ENCODE peak calls at places on chromosomes 2 and 18, in four cellular contexts. One of them, this sample, is unnamed.

GRCh38 chr2:193076995-193077394 is 882.3 kb upstream of the TMEFF2 start:
- DNase-seq in fibroblast of mammary gland: no peak
- DNase-seq in brain microvascular endothelial cell: no peak
- DNase-seq in breast epithelium: no peak
- DNase-seq in this sample: no peak

GRCh38 chr18:72840109-72840508 is 27.7 kb downstream of the NETO1 start:
- DNase-seq in fibroblast of mammary gland: no peak
- DNase-seq in brain microvascular endothelial cell: no peak
- DNase-seq in breast epithelium: no peak
- DNase-seq in this sample: no peak

GRCh38 chr18:65091737-65092329 is 659.0 kb upstream of the CDH7 start:
- DNase-seq in fibroblast of mammary gland: peak; percentile 2
- DNase-seq in brain microvascular endothelial cell: peak; percentile 10
- DNase-seq in breast epithelium: no peak
- DNase-seq in this sample: no peak

GRCh38 chr2:234363011-234363487 is 133.8 kb downstream of the ARL4C start:
- DNase-seq in fibroblast of mammary gland: peak; percentile 25
- DNase-seq in brain microvascular endothelial cell: no peak
- DNase-seq in breast epithelium: no peak
- DNase-seq in this sample: no peak

GRCh38 chr2:159497857-159498256 is 118.5 kb downstream of the BAZ2B start:
- DNase-seq in fibroblast of mammary gland: no peak
- DNase-seq in brain microvascular endothelial cell: no peak
- DNase-seq in breast epithelium: no peak
- DNase-seq in this sample: no peak

GRCh38 chr2:219713110-219713509 is 85.7 kb downstream of the SLC4A3 start:
- DNase-seq in fibroblast of mammary gland: peak; percentile 72
- DNase-seq in brain microvascular endothelial cell: peak; percentile 50
- DNase-seq in breast epithelium: no peak
- DNase-seq in this sample: no peak

GRCh38 chr2:231372326-231372725 is 23.2 kb upstream of the B3GNT7 start:
- DNase-seq in fibroblast of mammary gland: no peak
- DNase-seq in brain microvascular endothelial cell: no peak
- DNase-seq in breast epithelium: no peak
- DNase-seq in this sample: no peak

GRCh38 chr2:37627715-37628114 is 43.7 kb downstream of the CDC42EP3 start:
- DNase-seq in fibroblast of mammary gland: peak; percentile 96
- DNase-seq in brain microvascular endothelial cell: no peak
- DNase-seq in breast epithelium: no peak
- DNase-seq in this sample: no peak

GRCh38 chr18:69992776-69993175 is 45.1 kb upstream of the CD226 start:
- DNase-seq in fibroblast of mammary gland: peak; percentile 86
- DNase-seq in brain microvascular endothelial cell: peak; percentile 74
- DNase-seq in breast epithelium: no peak
- DNase-seq in this sample: no peak

GRCh38 chr2:219901155-219901554 is 273.7 kb downstream of the SLC4A3 start:
- DNase-seq in fibroblast of mammary gland: no peak
- DNase-seq in brain microvascular endothelial cell: no peak
- DNase-seq in breast epithelium: no peak
- DNase-seq in this sample: no peak

GRCh38 chr2:98868548-98869271 is 67.3 kb downstream of the CRACDL start:
- DNase-seq in fibroblast of mammary gland: no peak
- DNase-seq in brain microvascular endothelial cell: no peak
- DNase-seq in breast epithelium: no peak
- DNase-seq in this sample: no peak

GRCh38 chr2:54957321-54957999 is 92.8 kb downstream of the RTN4 start:
- DNase-seq in fibroblast of mammary gland: no peak
- DNase-seq in brain microvascular endothelial cell: no peak
- DNase-seq in breast epithelium: no peak
- DNase-seq in this sample: no peak

GRCh38 chr18:446941-447560 is 53.5 kb downstream of the COLEC12 start:
- DNase-seq in fibroblast of mammary gland: peak; percentile 92
- DNase-seq in brain microvascular endothelial cell: peak; percentile 43
- DNase-seq in breast epithelium: no peak
- DNase-seq in this sample: no peak

GRCh38 chr18:73352546-73352945 is 484.8 kb upstream of the NETO1 start:
- DNase-seq in fibroblast of mammary gland: peak; percentile 56
- DNase-seq in brain microvascular endothelial cell: no peak
- DNase-seq in breast epithelium: no peak
- DNase-seq in this sample: no peak

GRCh38 chr2:26299488-26300092 is 46.4 kb upstream of the SELENOI start:
- DNase-seq in fibroblast of mammary gland: peak; percentile 63
- DNase-seq in brain microvascular endothelial cell: peak; percentile 55
- DNase-seq in breast epithelium: no peak
- DNase-seq in this sample: no peak

GRCh38 chr2:64865831-64866146 is 123.4 kb upstream of the SLC1A4 start:
- DNase-seq in fibroblast of mammary gland: no peak
- DNase-seq in brain microvascular endothelial cell: no peak
- DNase-seq in breast epithelium: no peak
- DNase-seq in this sample: no peak
- H3K4me3 ChIP-seq in fibroblast of mammary gland: peak overlapping the region; percentile 34
- H3K4me3 ChIP-seq in brain microvascular endothelial cell: no peak overlapping the region
- H3K4me3 ChIP-seq in breast epithelium: peak overlapping the region; percentile 62
- H3K4me3 ChIP-seq in this sample: peak overlapping the region; percentile 88

DNA sequence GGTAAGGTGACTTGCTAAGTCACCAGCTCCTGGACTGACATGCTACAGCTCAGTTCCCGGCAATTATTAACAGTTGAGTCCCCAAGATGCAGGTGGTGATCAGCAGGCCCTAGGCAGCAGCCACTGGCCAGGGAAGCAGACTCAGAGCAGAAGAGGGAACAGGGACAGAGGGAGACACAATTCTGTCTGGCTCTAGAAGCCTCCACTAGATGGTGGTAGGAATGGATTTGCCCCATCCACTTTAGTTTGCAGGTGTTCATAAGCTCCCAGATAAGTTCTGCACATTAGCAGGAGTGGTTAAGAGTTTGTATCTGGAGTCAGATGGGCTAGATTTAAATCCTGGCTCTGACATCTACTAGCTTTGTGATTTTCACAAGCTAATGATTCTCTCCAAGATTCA is 25.5 kb upstream of the SLC1A4 start:
- DNase-seq in fibroblast of mammary gland: no peak
- DNase-seq in brain microvascular endothelial cell: no peak
- DNase-seq in breast epithelium: no peak
- DNase-seq in this sample: no peak
- TF ChIP-seq CTCF in fibroblast of mammary gland: no peak
- TF ChIP-seq CTCF in brain microvascular endothelial cell: no peak
- TF ChIP-seq CTCF in breast epithelium: no peak
- TF ChIP-seq CTCF in this sample: no peak

GRCh38 chr2:237232166-237232565 is 146.5 kb downstream of the COPS8 start:
- DNase-seq in fibroblast of mammary gland: no peak
- DNase-seq in brain microvascular endothelial cell: no peak
- DNase-seq in breast epithelium: no peak
- DNase-seq in this sample: no peak
- H3K4me3 ChIP-seq in fibroblast of mammary gland: no peak overlapping the region
- H3K4me3 ChIP-seq in brain microvascular endothelial cell: no peak overlapping the region
- H3K4me3 ChIP-seq in breast epithelium: no peak overlapping the region
- H3K4me3 ChIP-seq in this sample: no peak overlapping the region

GRCh38 chr2:85769236-85769986 is 15.6 kb downstream of the ATOH8 start:
- DNase-seq in fibroblast of mammary gland: no peak
- DNase-seq in brain microvascular endothelial cell: no peak
- DNase-seq in breast epithelium: no peak
- DNase-seq in this sample: no peak
- TF ChIP-seq CTCF in fibroblast of mammary gland: peak; percentile 33
- TF ChIP-seq CTCF in brain microvascular endothelial cell: peak; percentile 63
- TF ChIP-seq CTCF in breast epithelium: no peak
- TF ChIP-seq CTCF in this sample: no peak

DNA sequence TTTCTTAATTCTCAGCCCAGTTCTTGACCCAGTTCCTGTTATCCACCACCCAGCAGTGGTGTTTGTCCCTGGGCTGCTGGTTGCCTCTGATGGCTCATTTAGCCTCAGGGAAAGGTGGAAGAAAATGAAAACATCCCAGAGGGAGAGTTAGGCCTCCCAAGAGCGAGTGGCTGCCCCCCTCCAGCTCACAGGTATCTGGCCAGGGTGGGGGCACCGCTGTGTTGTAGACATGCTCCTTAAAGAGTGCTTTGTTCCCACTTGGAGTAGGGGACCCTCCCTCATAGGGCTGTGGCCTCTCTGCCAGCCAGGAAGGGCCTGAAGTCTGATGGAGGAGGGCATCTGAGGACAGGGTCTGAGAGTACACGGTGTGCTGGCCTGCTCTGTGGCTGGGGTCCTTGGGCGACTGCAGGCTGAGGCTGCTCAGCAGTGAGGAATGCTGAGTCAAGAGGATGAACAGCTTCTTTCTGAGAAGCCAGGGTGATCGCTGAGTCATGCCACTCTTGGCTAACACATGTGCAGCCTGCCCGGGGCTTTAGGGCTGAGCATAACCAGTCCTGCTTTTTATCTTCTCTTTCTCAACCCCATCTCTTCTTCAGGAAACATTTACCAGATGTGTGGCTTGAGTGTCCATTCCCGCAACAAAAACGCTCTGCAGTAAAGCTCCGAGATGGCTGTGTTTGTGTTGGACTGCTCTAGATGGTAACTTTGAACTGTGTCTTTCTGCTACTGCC is 72.4 kb downstream of the IL1R2 start:
- DNase-seq in fibroblast of mammary gland: peak; percentile 100
- DNase-seq in brain microvascular endothelial cell: peak; percentile 98
- DNase-seq in breast epithelium: peak; percentile 82
- DNase-seq in this sample: peak; percentile 60
- H3K4me3 ChIP-seq in fibroblast of mammary gland: peak overlapping the region; percentile 25
- H3K4me3 ChIP-seq in brain microvascular endothelial cell: peak overlapping the region; percentile 30
- H3K4me3 ChIP-seq in breast epithelium: no peak overlapping the region
- H3K4me3 ChIP-seq in this sample: no peak overlapping the region

GRCh38 chr2:237027712-237028029 is 58.0 kb upstream of the COPS8 start:
- DNase-seq in fibroblast of mammary gland: no peak
- DNase-seq in brain microvascular endothelial cell: no peak
- DNase-seq in breast epithelium: no peak
- DNase-seq in this sample: no peak
- TF ChIP-seq CTCF in fibroblast of mammary gland: no peak
- TF ChIP-seq CTCF in brain microvascular endothelial cell: no peak
- TF ChIP-seq CTCF in breast epithelium: no peak
- TF ChIP-seq CTCF in this sample: no peak

DNA sequence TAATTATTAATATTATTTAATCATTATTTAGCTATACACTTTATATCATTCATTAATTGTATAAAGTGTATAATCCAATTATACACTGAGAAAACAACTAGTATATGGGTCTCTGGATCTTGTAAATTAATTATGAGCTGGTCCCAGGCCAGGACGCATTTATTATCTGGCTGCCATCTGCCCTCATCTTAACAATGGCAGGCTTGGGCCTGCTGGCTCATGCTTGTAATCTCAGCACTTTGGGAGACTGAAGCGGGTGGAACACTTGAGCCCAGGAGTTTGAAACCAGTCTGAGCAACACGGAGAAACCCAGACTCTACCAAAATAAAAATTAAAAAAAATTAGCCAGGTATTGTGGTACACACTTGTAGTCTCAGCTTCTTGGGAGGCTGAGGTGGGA is 502.2 kb upstream of the NRXN1 start:
- DNase-seq in fibroblast of mammary gland: no peak
- DNase-seq in brain microvascular endothelial cell: no peak
- DNase-seq in breast epithelium: no peak
- DNase-seq in this sample: no peak
- H3K4me3 ChIP-seq in fibroblast of mammary gland: no peak overlapping the region
- H3K4me3 ChIP-seq in brain microvascular endothelial cell: no peak overlapping the region
- H3K4me3 ChIP-seq in breast epithelium: no peak overlapping the region
- H3K4me3 ChIP-seq in this sample: no peak overlapping the region